ENCODE peak calls at places on chromosome 14, in ten cellular contexts. B, R, I, X, W, J, F, S, V and Y are unnamed samples.

GRCh38 chr14:101233861-101234587 is 327.3 kb upstream of the DIO3 start:
- DNase-seq in J (no peak), V (no peak), X (no peak), F (no peak), B (no peak), I (no peak), W (no peak), S (no peak), R (no peak), Y (no peak)

GRCh38 chr14:34262511-34262910 is 199.5 kb downstream of the SPTSSA start:
- DNase-seq in V (no peak), R (no peak), I (no peak), S (no peak), F (no peak), W (no peak), X (no peak), B (no peak), J (no peak), Y (no peak)

GRCh38 chr14:100438271-100438670 is 115.1 kb downstream of the SLC25A47 start:
- DNase-seq in B (no peak), V (no peak), F (no peak), X (no peak), W (no peak), S (no peak), J (peak; percentile 71), I (no peak), R (no peak), Y (no peak)

GRCh38 chr14:79056879-79057278 is 886.7 kb downstream of the NRXN3 start:
- DNase-seq in W (no peak), J (no peak), X (no peak), I (no peak), B (no peak), V (peak; percentile 3), S (no peak), R (peak; percentile 88), F (no peak), Y (no peak)

GRCh38 chr14:101604228-101604934 is 43.1 kb downstream of the DIO3 start:
- DNase-seq in V (no peak), J (no peak), W (no peak), S (no peak), X (no peak), B (no peak), R (no peak), F (no peak), I (no peak), Y (no peak)

GRCh38 chr14:78967111-78967809 is 797.1 kb downstream of the NRXN3 start:
- DNase-seq in F (no peak), B (no peak), X (peak; percentile 56), J (no peak), R (peak; percentile 54), I (no peak), V (peak; percentile 12), S (no peak), W (no peak), Y (peak; percentile 12)

GRCh38 chr14:58637391-58638230 is at the start of gene DACT1:
- DNase-seq in X (peak; percentile 67), S (peak; percentile 68), J (peak; percentile 51), B (peak; percentile 65), I (peak; percentile 69), R (peak; percentile 86), V (peak; percentile 77), F (peak; percentile 45), W (no peak), Y (peak; percentile 38)

GRCh38 chr14:101174522-101174838 is 271.0 kb upstream of the RTL1 start:
- DNase-seq in S (no peak), X (no peak), I (no peak), B (no peak), V (no peak), J (no peak), W (peak; percentile 47), R (no peak), F (no peak), Y (no peak)

GRCh38 chr14:74577948-74578275 is 34.1 kb downstream of the LTBP2 start:
- DNase-seq in F (no peak), B (no peak), J (no peak), V (no peak), R (no peak), I (no peak), S (no peak), X (no peak), W (no peak), Y (no peak)

GRCh38 chr14:91186515-91187066 is 57.9 kb downstream of the GPR68 start:
- DNase-seq in B (no peak), I (no peak), F (no peak), X (no peak), V (no peak), W (no peak), S (no peak), J (no peak), R (no peak), Y (peak; percentile 47)

GRCh38 chr14:105015905-105016304 is 5.0 kb downstream of the CDCA4 start:
- DNase-seq in R (no peak), X (no peak), W (no peak), J (no peak), F (no peak), V (no peak), B (no peak), S (no peak), I (no peak), Y (no peak)

GRCh38 chr14:104206281-104206904 is 68.0 kb downstream of the KIF26A start:
- DNase-seq in X (no peak), J (peak; percentile 76), B (peak; percentile 68), V (no peak), I (no peak), R (peak; percentile 35), S (no peak), W (no peak), F (no peak), Y (no peak)

GRCh38 chr14:94114589-94115067 is 4.1 kb downstream of the IFI27 start:
- DNase-seq in B (no peak), R (no peak), X (no peak), J (no peak), W (no peak), S (no peak), F (no peak), I (no peak), V (no peak), Y (no peak)
- TF ChIP-seq CTCF in B (no peak), R (no peak), X (no peak), J (no peak), W (no peak), S (no peak), F (no peak), I (no peak), V (no peak), Y (no peak)

GRCh38 chr14:77761205-77761931 is 412 bp upstream of the SNW1 start:
- DNase-seq in V (peak; percentile 97), J (peak; percentile 47), I (peak; percentile 6), W (peak; percentile 41), F (no peak), X (no peak), R (peak; percentile 97), B (peak; percentile 38), S (no peak), Y (peak; percentile 93)
- TF ChIP-seq CTCF in V (peak; percentile 22), J (peak; percentile 61), I (no peak), W (no peak), F (no peak), X (peak; percentile 7), R (peak; percentile 48), B (peak; percentile 24), S (peak; percentile 36), Y (peak; percentile 36)

DNA sequence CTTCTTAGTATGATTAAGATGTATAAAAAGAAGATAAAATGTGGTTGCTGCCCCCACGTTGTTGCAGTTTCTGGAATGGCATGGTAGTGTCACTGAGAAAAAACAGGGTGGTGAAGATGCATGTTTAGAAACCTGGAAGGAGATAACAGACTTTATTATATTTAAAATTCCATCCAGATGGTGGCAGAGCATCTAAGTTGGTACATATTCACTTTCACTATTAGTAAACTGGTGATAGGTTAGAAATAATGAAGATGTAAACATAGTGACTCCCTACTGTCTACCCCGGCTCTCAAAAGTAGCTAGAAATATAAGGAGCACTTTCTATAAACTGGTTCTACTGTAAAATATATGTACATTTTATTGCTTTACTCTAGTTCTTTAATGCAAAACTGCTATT is 279.4 kb downstream of the NPAS3 start:
- DNase-seq in B (no peak), I (no peak), R (peak; percentile 18), S (no peak), X (no peak), J (no peak), W (no peak), V (no peak), F (no peak), Y (peak; percentile 2)
- TF ChIP-seq CTCF in B (no peak), I (no peak), R (no peak), S (no peak), X (no peak), J (no peak), W (no peak), V (no peak), F (no peak), Y (no peak)

GRCh38 chr14:20659813-20660395 is 18.4 kb upstream of the OR6S1 start:
- DNase-seq in I (no peak), R (no peak), B (no peak), X (no peak), F (no peak), J (no peak), S (no peak), W (no peak), V (no peak), Y (peak; percentile 5)

GRCh38 chr14:20656274-20656673 is 14.8 kb upstream of the OR6S1 start:
- DNase-seq in V (no peak), X (no peak), F (no peak), R (no peak), S (no peak), B (no peak), W (no peak), J (no peak), I (no peak), Y (no peak)

GRCh38 chr14:20658246-20658645 is 16.8 kb upstream of the OR6S1 start:
- DNase-seq in R (no peak), W (no peak), F (no peak), J (no peak), S (no peak), X (no peak), V (no peak), I (no peak), B (no peak), Y (no peak)

GRCh38 chr14:20655851-20656250 is 14.4 kb upstream of the OR6S1 start:
- DNase-seq in X (no peak), B (no peak), W (no peak), J (no peak), I (no peak), S (no peak), F (no peak), V (no peak), R (no peak), Y (no peak)

DNA sequence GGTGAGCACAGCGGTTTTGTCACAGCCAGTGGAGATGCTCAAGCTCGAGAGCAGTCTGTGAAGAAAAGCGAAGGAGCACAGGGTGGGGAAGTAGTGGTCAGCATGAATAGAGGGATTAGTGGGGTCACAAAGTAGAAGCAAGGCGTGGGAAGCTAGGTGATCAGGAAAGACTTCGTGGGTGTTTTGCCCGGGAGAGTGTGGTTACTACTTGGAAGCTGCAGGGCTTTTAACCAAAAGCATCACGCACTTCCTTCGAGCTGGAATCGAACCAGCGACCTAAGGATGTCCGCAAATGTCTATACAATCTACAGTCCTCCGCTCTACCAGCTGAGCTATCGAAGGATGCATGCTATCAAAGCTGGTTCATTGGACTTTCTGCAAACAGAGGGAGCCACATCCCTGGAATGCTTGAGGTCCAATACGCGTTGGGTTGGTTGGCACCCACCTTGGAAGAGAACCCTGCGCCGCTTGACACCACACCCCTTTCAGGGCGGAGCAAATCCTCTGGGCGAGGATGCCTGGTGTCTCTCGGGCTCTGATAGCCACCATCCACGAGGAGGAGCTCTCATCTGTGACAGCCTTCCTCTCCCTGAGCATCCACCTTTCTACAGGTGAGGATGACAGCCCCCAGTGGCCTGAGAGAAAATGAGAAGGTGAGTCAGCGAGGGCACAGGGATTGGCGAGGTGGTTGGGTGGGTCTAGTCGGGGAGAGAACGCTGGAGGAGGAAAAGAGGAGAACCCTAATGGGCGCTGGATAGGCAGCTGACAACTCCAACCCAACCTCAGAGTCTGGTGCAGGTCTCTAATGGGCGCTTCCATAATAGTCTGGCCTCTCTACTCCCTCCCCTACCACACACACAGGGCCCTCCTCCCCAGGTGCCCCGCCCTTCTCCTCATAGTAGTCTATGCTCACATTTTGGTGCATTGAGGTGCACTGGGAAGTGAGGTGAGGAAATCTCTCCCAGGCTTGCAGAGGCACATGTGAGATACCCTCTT is 16.0 kb upstream of the OR6S1 start:
- DNase-seq in V (no peak), F (no peak), I (peak; percentile 48), J (peak; percentile 34), R (peak; percentile 7), W (no peak), S (no peak), X (no peak), B (no peak), Y (peak; percentile 53)
- TF ChIP-seq CTCF in V (no peak), F (no peak), I (peak; percentile 38), J (peak; percentile 32), R (peak; percentile 31), W (no peak), S (no peak), X (no peak), B (no peak), Y (peak; percentile 17)